ENCODE peak calls at places on chromosomes 3 and 15, in seven cellular contexts. D, V, A, M, X, C and N are unnamed samples.

GRCh38 chr3:55000546-55000945 is 72.7 kb upstream of the LRTM1 start:
- DNase-seq in D (peak; percentile 94), V (no peak), A (peak; percentile 93), M (no peak), X (peak; percentile 48), C (no peak), N (peak; percentile 35)

GRCh38 chr3:117010316-117010715 is 300.7 kb downstream of the TUSC7 start:
- DNase-seq in D (no peak), V (no peak), A (no peak), M (no peak), X (no peak), C (no peak), N (no peak)

GRCh38 chr3:99883138-99883461 is 65.4 kb downstream of the CMSS1 start:
- DNase-seq in D (no peak), V (no peak), A (no peak), M (no peak), X (no peak), C (no peak), N (no peak)

GRCh38 chr3:109973733-109974132 is 636.4 kb upstream of the DPPA4 start:
- DNase-seq in D (peak; percentile 5), V (no peak), A (peak; percentile 9), M (no peak), X (no peak), C (no peak), N (no peak)

GRCh38 chr15:45958924-45959323 is 324.1 kb downstream of the SQOR start:
- DNase-seq in D (no peak), V (no peak), A (no peak), M (no peak), X (no peak), C (no peak), N (no peak)

GRCh38 chr3:129892486-129892856 is 1.0 kb downstream of the TMCC1 start:
- DNase-seq in D (no peak), V (peak; percentile 6), A (no peak), M (no peak), X (no peak), C (no peak), N (no peak)

GRCh38 chr3:94132777-94133176 is 69.9 kb downstream of the NSUN3 start:
- DNase-seq in D (no peak), V (no peak), A (no peak), M (no peak), X (no peak), C (no peak), N (peak; percentile 57)

GRCh38 chr3:16936656-16937055 is 51.9 kb downstream of the PLCL2 start:
- DNase-seq in D (no peak), V (no peak), A (no peak), M (no peak), X (no peak), C (no peak), N (no peak)

GRCh38 chr3:113649169-113649833 is 47.1 kb downstream of the USF3 start:
- DNase-seq in D (no peak), V (no peak), A (no peak), M (no peak), X (no peak), C (no peak), N (no peak)

GRCh38 chr3:196774191-196774820 is 34.6 kb downstream of the PAK2 start:
- DNase-seq in D (no peak), V (no peak), A (peak; percentile 52), M (no peak), X (no peak), C (no peak), N (peak; percentile 28)

GRCh38 chr3:30664884-30665283 is 58.5 kb downstream of the TGFBR2 start:
- DNase-seq in D (no peak), V (peak; percentile 69), A (no peak), M (no peak), X (no peak), C (no peak), N (no peak)

GRCh38 chr3:158731525-158731924 is 732 bp downstream of the RARRES1 start:
- DNase-seq in D (no peak), V (no peak), A (no peak), M (no peak), X (no peak), C (no peak), N (no peak)
- H3K4me3 ChIP-seq in D (peak overlapping the region; percentile 64), V (peak overlapping the region; percentile 30), A (peak overlapping the region; percentile 57), M (peak overlapping the region; percentile 79), X (peak overlapping the region; percentile 70), C (peak overlapping the region; percentile 70), N (peak overlapping the region; percentile 52)

GRCh38 chr3:178536271-178537079 is at the start of gene KCNMB2:
- DNase-seq in D (peak; percentile 11), V (no peak), A (peak; percentile 47), M (no peak), X (no peak), C (no peak), N (no peak)
- H3K4me3 ChIP-seq in D (peak within 1 kb of the TSS; percentile 49), V (no peak within 1 kb of the TSS), A (peak within 1 kb of the TSS; percentile 56), M (peak within 1 kb of the TSS; percentile 70), X (peak within 1 kb of the TSS; percentile 64), C (peak within 1 kb of the TSS; percentile 14), N (no peak within 1 kb of the TSS)

GRCh38 chr3:154898398-154898797 is 181.7 kb upstream of the MME start:
- DNase-seq in D (no peak), V (no peak), A (peak; percentile 18), M (no peak), X (no peak), C (no peak), N (no peak)
- H3K4me3 ChIP-seq in D (no peak overlapping the region), V (no peak overlapping the region), A (no peak overlapping the region), M (no peak overlapping the region), X (no peak overlapping the region), C (no peak overlapping the region), N (no peak overlapping the region)

GRCh38 chr3:52443791-52444687 is 864 bp downstream of the SEMA3G start:
- DNase-seq in D (no peak), V (no peak), A (no peak), M (no peak), X (no peak), C (no peak), N (no peak)
- H3K4me3 ChIP-seq in D (no peak overlapping the region), V (no peak overlapping the region), A (no peak overlapping the region), M (no peak overlapping the region), X (peak overlapping the region; percentile 46), C (no peak overlapping the region), N (no peak overlapping the region)

GRCh38 chr15:81754078-81754477 is 291.7 kb downstream of the MEX3B start:
- DNase-seq in D (no peak), V (no peak), A (no peak), M (no peak), X (no peak), C (no peak), N (no peak)

GRCh38 chr15:81752974-81753373 is 292.8 kb downstream of the MEX3B start:
- DNase-seq in D (no peak), V (no peak), A (no peak), M (no peak), X (no peak), C (no peak), N (no peak)

GRCh38 chr15:81749667-81750360 is 296.0 kb downstream of the MEX3B start:
- DNase-seq in D (no peak), V (no peak), A (no peak), M (no peak), X (no peak), C (no peak), N (no peak)

GRCh38 chr15:81751321-81751720 is 294.5 kb downstream of the MEX3B start:
- DNase-seq in D (no peak), V (no peak), A (no peak), M (no peak), X (no peak), C (no peak), N (no peak)

GRCh38 chr15:81752149-81752942 is 293.5 kb downstream of the MEX3B start:
- DNase-seq in D (peak; percentile 22), V (no peak), A (peak; percentile 27), M (no peak), X (peak; percentile 80), C (peak; percentile 21), N (peak; percentile 34)
- H3K4me3 ChIP-seq in D (no peak overlapping the region), V (no peak overlapping the region), A (no peak overlapping the region), M (no peak overlapping the region), X (no peak overlapping the region), C (no peak overlapping the region), N (no peak overlapping the region)

GRCh38 chr3:66489577-66489976 is 11.2 kb downstream of the LRIG1 start:
- DNase-seq in D (no peak), V (no peak), A (no peak), M (no peak), X (no peak), C (no peak), N (no peak)

GRCh38 chr3:66487475-66487874 is 13.3 kb downstream of the LRIG1 start:
- DNase-seq in D (no peak), V (no peak), A (peak; percentile 56), M (no peak), X (no peak), C (no peak), N (no peak)

GRCh38 chr3:66489115-66489514 is 11.7 kb downstream of the LRIG1 start:
- DNase-seq in D (no peak), V (no peak), A (no peak), M (no peak), X (no peak), C (no peak), N (no peak)

GRCh38 chr3:66490214-66490613 is 10.6 kb downstream of the LRIG1 start:
- DNase-seq in D (no peak), V (no peak), A (peak; percentile 45), M (no peak), X (no peak), C (peak; percentile 39), N (no peak)

DNA sequence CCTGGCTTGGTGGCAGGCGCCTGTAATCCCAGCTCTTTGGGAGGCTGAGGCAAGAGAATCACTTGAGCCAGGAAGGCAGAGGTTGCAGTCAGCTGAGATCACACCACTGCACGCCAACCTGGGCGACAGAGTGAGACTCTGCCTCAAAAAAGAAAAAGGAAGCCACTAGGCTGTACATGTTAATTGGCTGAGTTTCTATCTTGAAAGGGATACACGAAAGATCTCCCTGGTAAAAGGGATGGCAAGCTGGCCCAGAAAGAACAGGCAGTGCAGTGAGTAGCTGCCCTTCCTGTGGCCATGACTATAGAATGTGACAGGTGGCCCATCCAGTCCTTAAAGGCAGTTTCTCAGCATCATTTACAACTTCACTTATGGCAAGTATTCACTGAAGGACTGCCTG is 12.3 kb downstream of the LRIG1 start:
- DNase-seq in D (no peak), V (no peak), A (no peak), M (no peak), X (no peak), C (no peak), N (no peak)
- H3K4me3 ChIP-seq in D (no peak overlapping the region), V (no peak overlapping the region), A (no peak overlapping the region), M (no peak overlapping the region), X (no peak overlapping the region), C (no peak overlapping the region), N (no peak overlapping the region)

GRCh38 chr15:74174966-74175270 is 1.4 kb downstream of the ISLR start:
- DNase-seq in D (no peak), V (no peak), A (no peak), M (no peak), X (peak; percentile 19), C (no peak), N (no peak)

GRCh38 chr15:74172751-74173544 is 562 bp upstream of the ISLR start:
- DNase-seq in D (no peak), V (no peak), A (peak; percentile 66), M (no peak), X (peak; percentile 88), C (peak; percentile 42), N (no peak)

GRCh38 chr15:74174216-74174965 is 881 bp downstream of the ISLR start:
- DNase-seq in D (no peak), V (no peak), A (no peak), M (no peak), X (peak; percentile 73), C (no peak), N (no peak)

GRCh38 chr15:74171965-74172541 is 1.5 kb upstream of the ISLR start:
- DNase-seq in D (no peak), V (no peak), A (no peak), M (no peak), X (no peak), C (no peak), N (no peak)

GRCh38 chr15:74173545-74174215 is at the start of gene ISLR:
- DNase-seq in D (no peak), V (no peak), A (peak; percentile 57), M (no peak), X (peak; percentile 65), C (peak; percentile 24), N (no peak)
- H3K4me3 ChIP-seq in D (no peak within 1 kb of the TSS), V (no peak within 1 kb of the TSS), A (peak within 1 kb of the TSS; percentile 18), M (peak within 1 kb of the TSS; percentile 52), X (peak within 1 kb of the TSS; percentile 57), C (peak within 1 kb of the TSS; percentile 18), N (no peak within 1 kb of the TSS)